ENCODE peak calls at places on chromosomes 1 and 21, in ten cellular contexts. Z, I, F, V, D, C, H, X, L and K are unnamed samples.

GRCh38 chr1:78070758-78071157 is 25.0 kb downstream of the GIPC2 start:
- DNase-seq in X (no peak), D (no peak), C (no peak), I (no peak), F (no peak), Z (no peak), H (no peak), V (no peak), L (no peak), K (no peak)

GRCh38 chr21:18117116-18117515 is 127.5 kb upstream of the CHODL start:
- DNase-seq in X (no peak), I (no peak), L (no peak), F (no peak), H (no peak), D (no peak), Z (no peak), C (no peak), V (no peak), K (peak)

GRCh38 chr1:151199860-151200581 is 1.7 kb downstream of the PIP5K1A start:
- DNase-seq in V (peak), H (no peak), D (no peak), C (no peak), I (no peak), L (peak), X (peak), F (no peak), Z (no peak), K (peak)

GRCh38 chr1:181111559-181111958 is 23.1 kb downstream of the IER5 start:
- DNase-seq in I (no peak), V (no peak), H (no peak), Z (no peak), L (no peak), F (no peak), X (no peak), C (no peak), D (no peak), K (no peak)

GRCh38 chr1:180380259-180381183 is 121.9 kb downstream of the ACBD6 start:
- DNase-seq in I (no peak), F (no peak), X (no peak), Z (no peak), C (no peak), H (no peak), V (no peak), L (no peak), D (no peak), K (no peak)

GRCh38 chr21:25161571-25161970 is 445.7 kb downstream of the MRPL39 start:
- DNase-seq in D (no peak), V (no peak), X (no peak), H (no peak), L (no peak), F (no peak), I (no peak), Z (no peak), C (no peak), K (no peak)

GRCh38 chr1:231420959-231421615 is 1.0 kb downstream of the EGLN1 start:
- DNase-seq in L (peak), H (peak), X (peak), I (peak), F (peak), Z (peak), C (peak), D (no peak), V (peak), K (peak)

GRCh38 chr1:47708658-47709301 is 270.9 kb downstream of the FOXD2 start:
- DNase-seq in D (no peak), C (no peak), Z (no peak), F (no peak), L (peak), H (no peak), V (peak), X (peak), I (no peak), K (peak)

GRCh38 chr1:115364776-115365155 is 26.7 kb upstream of the NGF start:
- DNase-seq in D (no peak), H (no peak), L (no peak), F (no peak), Z (no peak), V (no peak), I (no peak), C (no peak), X (no peak), K (peak)

GRCh38 chr1:231312389-231312788 is 25.3 kb downstream of the EXOC8 start:
- DNase-seq in C (no peak), L (no peak), F (no peak), X (no peak), H (no peak), V (no peak), Z (no peak), I (no peak), D (no peak), K (no peak)

GRCh38 chr1:175708787-175709186 is 34.6 kb downstream of the TNR start:
- DNase-seq in L (no peak), Z (no peak), F (no peak), V (no peak), C (no peak), H (no peak), D (no peak), X (peak), I (no peak), K (no peak)

GRCh38 chr1:15146971-15147376 is 6.6 kb upstream of the TMEM51 start:
- DNase-seq in X (no peak), H (no peak), C (no peak), F (no peak), Z (no peak), V (no peak), L (no peak), I (no peak), D (no peak), K (no peak)

GRCh38 chr1:109214695-109215623 is 1.2 kb downstream of the SARS1 start:
- DNase-seq in F (peak), H (peak), Z (no peak), X (peak), C (peak), I (no peak), V (peak), D (peak), L (peak), K (peak)

GRCh38 chr1:211127166-211127565 is 6.8 kb downstream of the KCNH1 start:
- DNase-seq in C (no peak), D (no peak), F (no peak), X (no peak), I (no peak), Z (no peak), V (no peak), L (no peak), H (no peak), K (no peak)

GRCh38 chr1:77378723-77379533 is 97.1 kb downstream of the AK5 start:
- DNase-seq in H (no peak), I (no peak), D (no peak), F (no peak), C (no peak), Z (no peak), V (peak), L (no peak), X (peak), K (peak)

GRCh38 chr1:54342306-54342705 is 63.9 kb downstream of the SSBP3 start:
- DNase-seq in D (no peak), V (no peak), F (no peak), L (no peak), X (no peak), Z (no peak), C (no peak), I (no peak), H (no peak), K (no peak)

GRCh38 chr1:3293563-3294080 is 160.8 kb upstream of the ARHGEF16 start:
- DNase-seq in L (no peak), X (no peak), Z (no peak), F (no peak), I (no peak), D (no peak), H (no peak), C (no peak), V (no peak), K (peak)

GRCh38 chr1:202710070-202711025 is at the start of gene SYT2:
- DNase-seq in I (no peak), F (no peak), H (no peak), V (peak), X (no peak), L (peak), D (no peak), C (no peak), Z (no peak), K (peak)

GRCh38 chr1:218823291-218823900 is 350.3 kb upstream of the LYPLAL1 start:
- DNase-seq in D (no peak), X (no peak), I (no peak), F (no peak), C (no peak), V (no peak), H (no peak), L (no peak), Z (no peak), K (no peak)

GRCh38 chr1:3345792-3346191 is 108.7 kb upstream of the ARHGEF16 start:
- DNase-seq in C (no peak), D (peak), V (no peak), H (no peak), F (no peak), Z (no peak), I (no peak), X (no peak), L (no peak), K (no peak)

GRCh38 chr21:44951186-44951915 is 11.5 kb downstream of the SLX9 start:
- DNase-seq in Z (no peak), L (no peak), D (no peak), C (no peak), X (no peak), V (no peak), F (no peak), H (no peak), I (no peak), K (no peak)

GRCh38 chr21:18023099-18023498 is 203.9 kb upstream of the C21orf91 start:
- DNase-seq in D (no peak), F (no peak), H (no peak), L (no peak), Z (no peak), I (no peak), C (no peak), X (no peak), V (no peak), K (no peak)

GRCh38 chr1:50666849-50667248 is 243.6 kb upstream of the DMRTA2 start:
- DNase-seq in X (no peak), L (no peak), Z (no peak), C (no peak), D (peak), H (no peak), I (no peak), V (no peak), F (no peak), K (no peak)

GRCh38 chr1:64242895-64243756 is 39.7 kb downstream of the UBE2U start:
- DNase-seq in D (peak), Z (no peak), F (no peak), X (peak), C (no peak), L (peak), H (no peak), I (no peak), V (peak), K (peak)